ENCODE peak calls at places on chromosomes 1 and 21, in four cellular contexts. U is colonic mucosa, R is stomach, L is fibroblast of pulmonary artery. N is an unnamed sample.

GRCh38 chr1:182450087-182450486 is at the start of gene RGSL1:
- DNase-seq in U (no peak), L (no peak), R (no peak), N (no peak)

GRCh38 chr1:230303069-230303468 is 123.1 kb downstream of the PGBD5 start:
- DNase-seq in U (no peak), R (no peak), L (no peak), N (no peak)

GRCh38 chr1:151327903-151328674 is 873 bp upstream of the PI4KB start:
- DNase-seq in L (no peak), U (peak; percentile 38), R (no peak), N (no peak)

GRCh38 chr1:39585933-39586332 is 9.3 kb upstream of the PABPC4 start:
- DNase-seq in L (no peak), U (no peak), R (no peak), N (no peak)

GRCh38 chr1:31733389-31734219 is 29.8 kb upstream of the COL16A1 start:
- DNase-seq in R (no peak), L (no peak), U (no peak), N (no peak)

GRCh38 chr1:214337536-214337935 is 56.6 kb downstream of the SMYD2 start:
- DNase-seq in R (no peak), U (no peak), L (peak; percentile 85), N (peak; percentile 22)

GRCh38 chr1:90835172-90835660 is 118.1 kb upstream of the BARHL2 start:
- DNase-seq in U (no peak), L (no peak), R (no peak), N (no peak)

GRCh38 chr1:213014642-213015041 is 1.0 kb downstream of the ANGEL2 start:
- DNase-seq in L (peak; percentile 36), U (peak; percentile 22), R (no peak), N (peak; percentile 33)

DNA sequence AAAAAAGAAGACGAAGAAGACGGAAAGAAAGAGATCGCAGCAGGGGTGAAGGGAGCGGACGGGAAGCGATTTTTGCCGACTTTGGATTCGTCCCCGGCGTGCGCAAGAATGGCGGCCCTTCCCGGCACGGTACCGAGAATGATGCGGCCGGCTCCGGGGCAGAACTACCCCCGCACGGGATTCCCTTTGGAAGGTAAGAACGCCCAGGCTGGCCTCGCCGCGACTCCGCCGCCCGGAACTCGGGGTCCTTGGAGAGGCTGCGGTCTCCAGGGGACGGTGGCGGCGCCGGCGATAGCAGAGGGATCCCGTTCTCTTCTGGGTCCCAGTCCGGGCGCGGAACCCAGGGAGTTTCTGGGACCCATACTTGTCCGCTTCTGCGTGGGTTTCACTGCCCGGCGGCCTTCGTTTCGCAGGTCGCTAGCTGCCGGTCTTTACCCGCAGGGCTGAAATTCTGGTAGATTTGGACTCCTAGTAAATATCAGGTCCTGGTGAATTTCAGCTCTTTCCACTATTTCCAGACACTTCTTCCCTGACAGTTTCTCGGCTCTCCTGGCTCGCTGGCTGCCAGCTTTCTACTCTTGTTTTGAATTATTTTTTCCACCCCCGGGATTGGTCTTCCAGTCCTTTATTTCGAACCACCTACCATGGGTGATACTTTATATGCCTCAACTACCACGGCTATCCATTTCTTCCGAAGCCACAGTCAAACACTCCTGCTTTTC is 1.0 kb downstream of the PAX7 start:
- DNase-seq in L (no peak), R (no peak), U (no peak), N (no peak)
- H3K4me3 ChIP-seq in L (no peak overlapping the region), R (no peak overlapping the region), U (no peak overlapping the region), N (no peak overlapping the region)

DNA sequence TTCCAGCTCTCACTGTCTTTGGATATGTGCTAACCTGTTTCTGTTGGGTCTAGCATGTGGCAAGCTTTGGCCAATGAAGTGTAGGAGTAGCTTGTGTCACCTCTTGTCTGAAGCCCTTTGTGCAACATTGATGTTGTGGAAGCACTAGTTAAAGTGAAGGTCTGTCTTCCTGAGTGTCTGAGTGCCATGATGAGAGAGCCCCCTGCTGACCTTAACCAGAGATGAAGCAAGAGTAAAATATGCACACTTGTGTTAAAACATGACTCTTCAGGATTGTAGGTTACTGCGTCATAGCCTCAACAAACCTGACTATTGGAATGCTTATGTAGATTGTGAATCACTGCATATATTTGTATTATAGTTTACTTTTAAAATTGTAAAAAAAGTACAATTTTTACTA is 103.7 kb downstream of the NCAM2 start:
- DNase-seq in L (peak; percentile 52), R (no peak), U (no peak), N (peak; percentile 74)
- TF ChIP-seq CTCF in L (peak; percentile 19), R (no peak), U (no peak), N (peak; percentile 34)

GRCh38 chr1:65170511-65171142 is 22.6 kb downstream of the AK4 start:
- DNase-seq in L (peak; percentile 72), U (no peak), R (peak; percentile 72), N (peak; percentile 51)
- H3K4me3 ChIP-seq in L (no peak overlapping the region), U (no peak overlapping the region), R (no peak overlapping the region), N (no peak overlapping the region)

DNA sequence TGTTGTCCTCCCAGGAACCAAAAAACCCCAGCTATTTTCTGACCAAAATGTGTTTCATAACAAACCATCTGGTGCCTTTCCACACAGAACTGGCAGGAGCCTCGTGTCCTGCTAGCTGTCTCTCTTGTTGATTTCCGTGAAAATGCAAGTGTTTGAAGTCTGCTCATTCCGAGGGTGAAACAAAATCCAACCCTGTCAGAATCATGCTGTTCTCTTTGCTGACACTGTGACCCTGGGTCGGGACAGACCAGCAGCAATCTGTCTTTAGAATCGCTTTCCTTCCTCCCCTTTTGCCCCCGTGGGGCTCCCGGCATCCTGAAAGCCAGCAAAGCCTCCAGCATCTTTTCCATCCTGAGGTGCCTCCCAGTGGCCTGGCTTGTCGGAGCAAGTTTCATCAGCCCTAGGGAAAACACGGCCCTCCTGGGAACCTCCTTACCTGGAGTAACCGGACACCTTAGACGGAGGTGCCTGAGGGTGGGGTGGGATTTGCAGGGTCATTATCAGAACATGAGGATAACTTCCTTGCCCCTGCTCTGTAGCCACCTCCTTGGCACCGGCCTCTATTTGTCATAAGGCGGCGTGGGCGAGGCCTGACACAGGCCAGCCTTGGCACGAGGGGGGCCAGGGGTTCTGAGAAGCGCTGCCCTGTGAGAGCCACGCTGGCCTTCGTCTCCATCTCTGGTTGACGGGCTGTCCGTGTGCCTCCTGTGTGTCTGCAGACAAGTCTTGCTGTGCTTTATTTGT is 24.9 kb downstream of the LDLRAP1 start:
- DNase-seq in L (peak; percentile 42), U (no peak), R (peak; percentile 43), N (peak; percentile 74)
- TF ChIP-seq CTCF in L (no peak), U (no peak), R (no peak), N (no peak)

DNA sequence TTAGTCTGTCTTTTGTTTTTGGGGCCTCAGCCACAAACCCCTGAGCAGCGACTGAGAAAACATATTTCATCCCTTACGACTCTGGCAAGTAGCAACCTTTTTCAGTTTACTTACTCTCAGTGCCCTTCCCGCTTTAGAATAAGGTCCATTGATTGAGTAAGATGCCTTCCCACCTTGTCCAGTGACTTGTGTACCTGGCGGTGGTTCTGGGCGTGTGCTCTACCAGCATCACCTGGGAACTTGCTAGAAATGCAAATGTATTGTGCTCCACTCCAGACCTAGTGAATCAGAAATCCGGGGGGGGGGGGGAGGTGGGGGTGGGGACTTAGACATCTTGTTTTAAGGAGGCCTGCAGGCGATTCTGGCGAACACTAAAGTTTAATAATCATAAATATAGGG is 72.1 kb downstream of the S1PR1 start:
- DNase-seq in L (no peak), U (no peak), R (no peak), N (no peak)
- H3K4me3 ChIP-seq in L (no peak overlapping the region), U (no peak overlapping the region), R (peak overlapping the region; percentile 29), N (no peak overlapping the region)

GRCh38 chr1:27325286-27325685 is 3.3 kb downstream of the TMEM222 start:
- DNase-seq in U (no peak), L (no peak), R (no peak), N (no peak)

GRCh38 chr1:27318596-27318995 is 3.4 kb upstream of the TMEM222 start:
- DNase-seq in U (no peak), L (no peak), R (no peak), N (peak; percentile 64)

GRCh38 chr1:27322569-27323116 is 680 bp downstream of the TMEM222 start:
- DNase-seq in U (no peak), R (no peak), L (no peak), N (no peak)

GRCh38 chr1:27318137-27318536 is 3.8 kb upstream of the TMEM222 start:
- DNase-seq in L (no peak), U (no peak), R (no peak), N (no peak)

DNA sequence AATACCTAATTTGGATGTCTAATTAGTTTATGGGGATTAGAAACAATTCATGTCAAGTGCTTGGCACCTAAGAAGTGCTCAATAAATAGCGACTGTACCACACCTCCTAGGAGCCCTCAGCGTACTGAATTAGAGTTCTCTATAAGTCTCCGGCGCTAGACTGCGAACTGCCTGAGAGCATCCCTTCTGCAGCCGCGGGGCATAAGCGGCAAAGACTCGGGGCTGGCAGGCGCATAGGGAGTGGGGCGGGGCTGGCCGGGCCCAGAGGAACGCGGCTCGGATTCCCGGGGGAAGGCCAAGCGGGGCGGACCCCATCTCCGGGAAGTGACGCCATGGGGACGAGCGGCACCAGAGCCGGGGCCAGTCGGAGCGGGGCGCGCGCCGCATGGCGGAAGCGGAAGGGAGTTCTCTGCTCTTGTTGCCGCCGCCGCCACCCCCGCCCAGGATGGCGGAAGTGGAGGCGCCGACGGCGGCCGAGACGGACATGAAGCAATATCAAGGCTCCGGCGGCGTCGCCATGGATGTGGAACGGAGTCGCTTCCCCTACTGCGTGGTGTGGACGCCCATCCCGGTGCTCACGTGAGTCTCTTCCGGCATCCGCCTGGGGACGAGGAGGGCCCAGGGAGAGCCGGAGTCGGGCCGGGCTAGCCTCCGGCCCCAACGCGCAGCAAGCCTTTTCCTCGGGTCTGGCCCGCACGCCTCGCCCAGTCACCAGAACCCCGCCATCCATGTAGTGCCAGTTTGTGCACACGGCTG is at the start of gene TMEM222:
- DNase-seq in L (peak; percentile 98), R (peak; percentile 98), U (peak; percentile 98), N (peak; percentile 94)
- TF ChIP-seq CTCF in L (no peak), R (peak; percentile 23), U (no peak), N (peak; percentile 13)

DNA sequence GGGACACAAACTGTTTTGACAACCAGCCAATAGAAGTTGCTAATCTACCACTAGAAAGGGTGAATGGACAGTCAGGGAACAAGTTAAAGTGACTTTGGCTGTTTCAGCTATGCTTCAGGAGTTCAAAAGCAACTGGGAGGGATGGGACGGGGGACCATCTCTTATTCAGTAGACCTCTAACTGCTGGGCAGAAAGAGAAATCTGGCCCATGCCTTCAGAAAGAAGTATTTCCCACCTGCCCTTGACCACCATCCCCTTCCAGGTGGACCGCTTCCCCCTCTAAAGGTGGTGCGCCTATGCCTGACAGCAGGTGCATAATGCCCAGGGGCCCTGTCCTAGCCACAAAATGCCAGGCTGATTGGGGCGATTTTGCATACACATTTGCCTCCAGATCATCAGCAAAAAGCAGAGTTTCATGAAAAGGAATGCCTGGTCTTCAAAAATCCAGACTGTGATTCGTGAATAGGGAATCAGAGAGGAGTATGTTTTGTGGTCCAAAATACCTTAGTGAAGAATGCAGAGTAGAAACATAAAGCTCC is 5.1 kb downstream of the ITPKB start:
- DNase-seq in R (no peak), U (no peak), L (no peak), N (peak; percentile 10)
- H3K4me3 ChIP-seq in R (peak overlapping the region; percentile 92), U (no peak overlapping the region), L (no peak overlapping the region), N (no peak overlapping the region)

DNA sequence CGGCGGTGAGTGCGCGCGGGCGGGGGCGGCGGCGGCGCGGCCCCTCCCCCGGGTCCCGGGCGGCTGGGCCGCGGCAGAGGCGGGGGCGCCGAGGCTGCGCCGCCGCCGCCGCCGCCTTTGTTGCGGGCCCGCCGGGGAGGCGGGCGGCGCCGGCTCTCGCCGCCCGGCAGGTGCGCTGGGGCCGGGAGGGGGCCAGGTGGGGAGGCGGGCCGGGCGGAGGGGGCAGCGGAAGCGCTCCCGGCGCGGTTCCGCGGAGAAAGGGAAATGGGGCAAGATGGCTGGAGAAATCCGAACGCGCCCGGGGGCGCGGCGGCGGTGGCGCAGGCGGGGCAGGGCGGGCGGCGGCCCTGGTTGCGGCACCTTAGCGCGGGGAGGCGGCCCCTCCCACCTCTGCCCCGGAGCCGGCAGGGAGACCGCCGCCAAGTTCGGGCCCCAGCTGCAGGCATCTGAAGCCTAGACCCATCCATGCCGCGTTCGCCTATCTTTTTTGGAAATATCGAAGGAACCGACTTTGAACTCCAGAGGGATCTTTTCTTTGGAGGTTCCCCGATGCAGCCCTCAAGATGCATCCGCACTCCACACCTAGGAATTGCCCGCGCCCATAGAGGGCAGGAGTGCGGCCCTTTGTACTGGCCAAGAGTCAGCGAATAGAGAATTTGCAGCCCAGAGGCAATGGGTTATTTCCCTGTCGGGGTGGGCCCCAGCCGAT is 479 bp downstream of the POGK start:
- DNase-seq in R (peak; percentile 57), L (peak; percentile 16), U (peak; percentile 70), N (peak; percentile 11)
- TF ChIP-seq CTCF in R (no peak), L (peak; percentile 21), U (no peak), N (peak; percentile 33)

N was measured in fibroblast of the aortic adventitia.